ENCODE peak calls at places on chromosomes 7 and 10, in four cellular contexts. L is K562, J is GM12878, W is HL-60. K is an unnamed sample.
A peak's percentile ranks its signal among the peaks of the same experiment; 100 is the strongest.

GRCh38 chr10:24979685-24980084 is 27.3 kb upstream of the PRTFDC1 start:
- DNase-seq in L (no peak), J (no peak), W (no peak), K (no peak)

GRCh38 chr7:3493499-3493898 is 192.4 kb downstream of the SDK1 start:
- DNase-seq in L (no peak), J (no peak), W (no peak), K (no peak)

GRCh38 chr7:158475036-158475678 is 112.5 kb downstream of the PTPRN2 start:
- DNase-seq in L (no peak), J (no peak), W (no peak), K (no peak)

GRCh38 chr7:82443044-82443800 is at the start of gene CACNA2D1:
- DNase-seq in L (no peak), J (no peak), W (no peak), K (peak; percentile 27)

GRCh38 chr7:117993377-117994003 is 120.2 kb upstream of the CTTNBP2 start:
- DNase-seq in L (peak; percentile 60), J (no peak), W (peak; percentile 33), K (no peak)

GRCh38 chr7:132097550-132098134 is 478.6 kb downstream of the PLXNA4 start:
- DNase-seq in L (no peak), J (no peak), W (no peak), K (no peak)

GRCh38 chr10:124600051-124600880 is 138.6 kb downstream of the LHPP start:
- DNase-seq in L (no peak), J (no peak), W (no peak), K (no peak)

GRCh38 chr7:36639826-36640225 is 84.5 kb downstream of the AOAH start:
- DNase-seq in L (no peak), J (no peak), W (no peak), K (no peak)

GRCh38 chr7:9029671-9030070 is 596.3 kb downstream of the NXPH1 start:
- DNase-seq in L (no peak), J (no peak), W (no peak), K (no peak)

GRCh38 chr10:127600479-127600878 is 51.4 kb downstream of the NPS start:
- DNase-seq in L (no peak), J (no peak), W (no peak), K (no peak)

GRCh38 chr10:5607594-5607993 is 58.8 kb downstream of the ASB13 start:
- DNase-seq in L (no peak), J (no peak), W (no peak), K (no peak)

GRCh38 chr10:106436123-106436740 is 728.3 kb downstream of the SORCS1 start:
- DNase-seq in L (no peak), J (no peak), W (no peak), K (no peak)

GRCh38 chr7:90178166-90178565 is 23.9 kb downstream of the STEAP1 start:
- DNase-seq in L (no peak), J (no peak), W (no peak), K (no peak)

GRCh38 chr10:43735907-43736306 is 87.2 kb upstream of the ZNF32 start:
- DNase-seq in L (no peak), J (no peak), W (no peak), K (no peak)

GRCh38 chr10:74901240-74901827 is 74.9 kb downstream of the KAT6B start:
- DNase-seq in L (no peak), J (no peak), W (no peak), K (no peak)

GRCh38 chr10:14838582-14839304 is 637 bp downstream of the HSPA14 start:
- DNase-seq in L (peak; percentile 40), J (no peak), W (peak; percentile 6), K (peak; percentile 25)

GRCh38 chr7:45456747-45457146 is 117.4 kb upstream of the ADCY1 start:
- DNase-seq in L (no peak), J (no peak), W (no peak), K (no peak)

GRCh38 chr10:105797234-105797890 is 1156.3 kb downstream of the SORCS3 start:
- DNase-seq in L (peak; percentile 1), J (peak; percentile 5), W (peak; percentile 2), K (peak; percentile 2)

GRCh38 chr10:52031771-52032170 is 282.3 kb upstream of the DKK1 start:
- DNase-seq in L (no peak), J (no peak), W (no peak), K (no peak)

GRCh38 chr7:40826419-40827216 is 691.8 kb downstream of the SUGCT start:
- DNase-seq in L (no peak), J (no peak), W (no peak), K (no peak)

GRCh38 chr7:122637799-122638198 is 61.1 kb downstream of the RNF133 start:
- DNase-seq in L (no peak), J (no peak), W (no peak), K (no peak)

GRCh38 chr7:39712746-39713145 is 89.4 kb downstream of the RALA start:
- DNase-seq in L (no peak), J (no peak), W (no peak), K (no peak)

GRCh38 chr7:22660293-22660692 is 66.7 kb upstream of the IL6 start:
- DNase-seq in L (no peak), J (no peak), W (no peak), K (no peak)

GRCh38 chr7:72538147-72538546 is 126.0 kb upstream of the CALN1 start:
- DNase-seq in L (peak; percentile 20), J (no peak), W (no peak), K (no peak)

GRCh38 chr7:108450160-108450559 is 6.1 kb downstream of the NRCAM start:
- DNase-seq in L (no peak), J (no peak), W (no peak), K (no peak)

GRCh38 chr7:36262706-36263484 is 109.8 kb downstream of the EEPD1 start:
- DNase-seq in L (no peak), J (no peak), W (no peak), K (no peak)

GRCh38 chr7:15620491-15621185 is 58.8 kb upstream of the AGMO start:
- DNase-seq in L (no peak), J (no peak), W (no peak), K (no peak)

GRCh38 chr7:114970308-114970707 is 48.4 kb downstream of the MDFIC start:
- DNase-seq in L (no peak), J (no peak), W (no peak), K (no peak)

GRCh38 chr10:34254596-34254995 is 560.5 kb downstream of the PARD3 start:
- DNase-seq in L (no peak), J (peak; percentile 12), W (no peak), K (no peak)

GRCh38 chr10:22315455-22316285 is 518 bp upstream of the COMMD3 start:
- DNase-seq in L (no peak), J (no peak), W (no peak), K (no peak)

GRCh38 chr7:106736508-106737201 is 75.7 kb upstream of the CCDC71L start:
- DNase-seq in L (peak; percentile 80), J (peak; percentile 48), W (peak; percentile 57), K (peak; percentile 18)

GRCh38 chr7:12092499-12093130 is 118.5 kb upstream of the TMEM106B start:
- DNase-seq in L (peak; percentile 25), J (no peak), W (no peak), K (no peak)

GRCh38 chr10:3215336-3215860 is 42.8 kb upstream of the PITRM1 start:
- DNase-seq in L (no peak), J (no peak), W (no peak), K (no peak)

GRCh38 chr10:18312385-18313145 is 172.3 kb downstream of the CACNB2 start:
- DNase-seq in L (peak; percentile 40), J (no peak), W (no peak), K (peak; percentile 7)

GRCh38 chr7:134920026-134920758 is 66.1 kb upstream of the AGBL3 start:
- DNase-seq in L (no peak), J (no peak), W (no peak), K (no peak)

DNA sequence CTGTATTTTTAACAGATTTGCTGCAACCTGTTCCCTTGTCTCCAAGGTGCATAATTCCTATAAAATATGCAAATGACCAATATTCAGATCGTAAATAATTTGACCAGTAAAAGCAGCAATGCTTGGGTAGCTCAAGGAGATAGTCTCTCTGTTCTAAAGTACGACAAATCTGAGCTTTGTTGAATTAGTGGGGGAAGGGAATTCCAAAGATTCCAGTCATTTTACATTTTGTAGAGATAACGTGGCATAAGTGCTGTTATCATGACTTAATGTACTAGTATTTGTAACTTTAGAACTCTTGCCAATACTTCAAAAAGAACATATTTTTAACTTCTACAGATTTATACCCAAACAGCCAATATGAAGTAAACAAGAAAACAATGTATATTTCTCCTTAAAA is 46.3 kb upstream of the RSBN1L start:
- DNase-seq in L (no peak), J (no peak), W (no peak), K (no peak)
- TF ChIP-seq SPI1 in L (no peak), J (no peak), W (no peak), K (no peak)

GRCh38 chr10:89279449-89279869 is 22.4 kb upstream of the IFIT2 start:
- DNase-seq in L (no peak), J (no peak), W (no peak), K (no peak)
- TF ChIP-seq POLR2AphosphoS5 in L (no peak), J (no peak), W (no peak), K (no peak)

GRCh38 chr10:26432938-26433337 is 5.2 kb upstream of the APBB1IP start:
- DNase-seq in L (no peak), J (no peak), W (peak; percentile 70), K (no peak)

GRCh38 chr10:26435852-26436251 is 2.3 kb upstream of the APBB1IP start:
- DNase-seq in L (no peak), J (no peak), W (no peak), K (no peak)

GRCh38 chr10:26430641-26431163 is 7.4 kb upstream of the APBB1IP start:
- DNase-seq in L (no peak), J (peak; percentile 91), W (peak; percentile 60), K (peak; percentile 28)
- TF ChIP-seq SPI1 in L (no peak), J (peak; percentile 84), W (peak; percentile 86), K (peak; percentile 88)

GRCh38 chr10:1122349-1122748 is 66.2 kb downstream of the WDR37 start:
- DNase-seq in L (no peak), J (no peak), W (no peak), K (no peak)
- TF ChIP-seq POLR2AphosphoS5 in L (no peak), J (no peak), W (no peak), K (no peak)

GRCh38 chr10:29131952-29132820 is 156.7 kb upstream of the LYZL1 start:
- DNase-seq in L (peak; percentile 92), J (no peak), W (no peak), K (no peak)

GRCh38 chr10:29130190-29130673 is 158.6 kb upstream of the LYZL1 start:
- DNase-seq in L (peak; percentile 29), J (no peak), W (no peak), K (no peak)

GRCh38 chr10:29127037-29127436 is 161.8 kb upstream of the LYZL1 start:
- DNase-seq in L (no peak), J (no peak), W (no peak), K (no peak)

GRCh38 chr10:29124864-29125263 is 164.0 kb upstream of the LYZL1 start:
- DNase-seq in L (no peak), J (no peak), W (no peak), K (no peak)

DNA sequence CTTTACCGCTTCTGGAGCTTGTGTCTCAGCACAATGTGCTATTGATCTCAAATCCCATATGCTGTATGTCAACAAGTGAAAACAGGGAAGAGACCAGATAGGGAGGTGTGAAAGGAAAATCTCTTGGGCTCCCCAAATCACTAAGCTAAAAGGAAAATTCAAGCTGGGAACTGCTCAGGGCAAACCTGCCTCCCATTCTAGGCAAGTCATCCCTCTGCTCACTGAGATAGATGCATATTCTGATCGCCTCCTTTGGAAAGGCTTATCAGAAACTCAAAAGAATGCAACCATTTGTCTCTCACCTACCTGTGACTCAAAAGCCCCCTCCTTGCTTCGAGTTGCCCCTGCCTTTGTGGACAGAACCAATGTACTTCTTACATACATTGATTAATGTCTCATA is 161.1 kb upstream of the LYZL1 start:
- DNase-seq in L (no peak), J (no peak), W (no peak), K (no peak)
- TF ChIP-seq SPI1 in L (no peak), J (no peak), W (no peak), K (no peak)

K was measured in GM12891.